ENCODE peak calls at places on chromosomes 3 and 15, in five cellular contexts. Z, K, O, P and G are unnamed samples.

GRCh38 chr15:45759910-45760309 is 125.1 kb downstream of the SQOR start:
- DNase-seq in Z (no peak), K (no peak), O (no peak), P (no peak), G (no peak)

GRCh38 chr15:47504624-47505256 is 212.6 kb upstream of the SEMA6D start:
- DNase-seq in Z (no peak), K (no peak), O (no peak), P (no peak), G (no peak)

GRCh38 chr3:194326192-194327029 is 24.7 kb downstream of the CPN2 start:
- DNase-seq in Z (peak; percentile 36), K (no peak), O (no peak), P (no peak), G (no peak)

GRCh38 chr3:179688847-179689246 is 36.0 kb downstream of the USP13 start:
- DNase-seq in Z (peak; percentile 48), K (no peak), O (no peak), P (no peak), G (no peak)

GRCh38 chr15:41241251-41241964 is 10.3 kb downstream of the CHP1 start:
- DNase-seq in Z (no peak), K (no peak), O (no peak), P (no peak), G (no peak)

GRCh38 chr15:49438970-49439631 is 16.1 kb downstream of the FGF7 start:
- DNase-seq in Z (no peak), K (no peak), O (no peak), P (peak; percentile 40), G (no peak)

GRCh38 chr3:49397470-49397869 is 14.3 kb downstream of the RHOA start:
- DNase-seq in Z (no peak), K (no peak), O (no peak), P (no peak), G (no peak)

GRCh38 chr3:10242182-10243065 is 5.8 kb upstream of the TATDN2 start:
- DNase-seq in Z (peak; percentile 59), K (no peak), O (peak; percentile 70), P (peak; percentile 53), G (no peak)